ENCODE peak calls at places on chromosomes 7 and 10, in nine cellular contexts. N, D, X, Z, O, Q, R, P and T are unnamed samples.

GRCh38 chr10:74825033-74825370 is 1.4 kb upstream of the KAT6B start:
- DNase-seq in Z (peak), Q (no peak), R (peak), X (no peak), P (peak), D (no peak), O (peak), N (peak), T (peak)

GRCh38 chr10:79982486-79982800 is 33.5 kb upstream of the SFTPD start:
- DNase-seq in O (no peak), Q (no peak), P (no peak), Z (no peak), R (peak), X (no peak), N (no peak), D (no peak), T (no peak)

GRCh38 chr10:110574420-110574819 is 6.9 kb downstream of the SMC3 start:
- DNase-seq in Q (no peak), P (no peak), Z (no peak), R (no peak), X (no peak), D (no peak), N (no peak), O (no peak), T (no peak)

GRCh38 chr7:22060197-22060596 is 114.5 kb upstream of the CDCA7L start:
- DNase-seq in R (no peak), N (no peak), Z (no peak), X (no peak), O (no peak), Q (no peak), P (no peak), D (no peak), T (no peak)

GRCh38 chr10:59907537-59907917 is 1.2 kb upstream of the CCDC6 start:
- DNase-seq in P (no peak), R (no peak), X (no peak), O (no peak), D (no peak), N (peak), Z (no peak), Q (no peak), T (no peak)

GRCh38 chr10:60387531-60387930 is 2.1 kb downstream of the ANK3 start:
- DNase-seq in N (no peak), R (no peak), Z (no peak), Q (no peak), O (no peak), X (no peak), P (no peak), D (no peak), T (no peak)

GRCh38 chr10:128481152-128481551 is 354.9 kb upstream of the MKI67 start:
- DNase-seq in N (no peak), X (no peak), D (no peak), R (no peak), O (no peak), P (no peak), Z (no peak), Q (no peak), T (no peak)

GRCh38 chr10:92972066-92972870 is 88.3 kb upstream of the CYP26C1 start:
- DNase-seq in P (no peak), Q (no peak), N (no peak), X (no peak), Z (no peak), O (no peak), D (no peak), R (peak), T (peak)

GRCh38 chr10:116080553-116080952 is 192.5 kb downstream of the GFRA1 start:
- DNase-seq in Q (no peak), R (peak), N (no peak), Z (no peak), D (no peak), O (no peak), X (no peak), P (no peak), T (no peak)

GRCh38 chr10:73117976-73118743 is 7.9 kb downstream of the NUDT13 start:
- DNase-seq in P (no peak), D (no peak), Z (no peak), O (no peak), X (no peak), N (peak), Q (no peak), R (no peak), T (no peak)

GRCh38 chr7:18610331-18610948 is 114.9 kb downstream of the HDAC9 start:
- DNase-seq in Q (no peak), N (peak), R (no peak), Z (no peak), P (no peak), D (no peak), O (no peak), X (no peak), T (no peak)

GRCh38 chr7:116327751-116328150 is 117.4 kb downstream of the TES start:
- DNase-seq in R (no peak), O (no peak), P (no peak), D (no peak), Q (no peak), Z (no peak), N (no peak), X (no peak), T (no peak)

GRCh38 chr7:112204776-112205347 is 1.3 kb downstream of the DOCK4 start:
- DNase-seq in X (no peak), Q (no peak), N (peak), P (no peak), D (no peak), R (peak), O (no peak), Z (no peak), T (no peak)

GRCh38 chr7:50342616-50343114 is 38.1 kb downstream of the IKZF1 start:
- DNase-seq in R (no peak), P (no peak), Q (no peak), Z (no peak), N (no peak), O (no peak), D (no peak), X (no peak), T (peak)

GRCh38 chr7:122602800-122603199 is 96.1 kb downstream of the RNF133 start:
- DNase-seq in O (no peak), Q (no peak), N (no peak), Z (no peak), R (no peak), P (no peak), X (no peak), D (no peak), T (no peak)

GRCh38 chr10:22552888-22553378 is 161.4 kb downstream of the PIP4K2A start:
- DNase-seq in X (no peak), D (no peak), N (no peak), Z (no peak), O (no peak), R (no peak), P (no peak), Q (no peak), T (no peak)

GRCh38 chr7:151761256-151761655 is 115.7 kb downstream of the PRKAG2 start:
- DNase-seq in X (no peak), P (no peak), O (no peak), N (no peak), Q (no peak), D (no peak), R (no peak), Z (no peak), T (peak)

GRCh38 chr7:140688341-140688740 is 8.2 kb upstream of the NDUFB2 start:
- DNase-seq in D (no peak), O (no peak), Q (no peak), X (no peak), Z (no peak), P (no peak), R (no peak), N (no peak), T (no peak)

GRCh38 chr10:629186-629998 is 60.1 kb downstream of the DIP2C start:
- DNase-seq in Q (no peak), R (no peak), Z (peak), X (no peak), N (no peak), P (no peak), D (no peak), O (no peak), T (no peak)

GRCh38 chr7:1925973-1926907 is 256.2 kb downstream of the ELFN1 start:
- DNase-seq in O (no peak), R (no peak), Q (no peak), N (no peak), P (no peak), D (no peak), Z (no peak), X (no peak), T (no peak)

GRCh38 chr10:95214369-95214768 is 20.3 kb downstream of the ACSM6 start:
- DNase-seq in O (no peak), R (no peak), Q (no peak), D (no peak), N (no peak), P (no peak), Z (no peak), X (no peak), T (no peak)

GRCh38 chr7:137992042-137992737 is 9.7 kb downstream of the CREB3L2 start:
- DNase-seq in D (no peak), N (no peak), P (no peak), O (no peak), Z (no peak), Q (no peak), R (no peak), X (no peak), T (no peak)

GRCh38 chr10:73163096-73163495 is 4.7 kb downstream of the ECD start:
- DNase-seq in O (no peak), D (no peak), N (no peak), R (no peak), P (no peak), Z (no peak), Q (no peak), X (no peak), T (no peak)

GRCh38 chr7:82319674-82320118 is 123.9 kb downstream of the CACNA2D1 start:
- DNase-seq in N (no peak), Q (no peak), D (no peak), X (peak), Z (peak), O (peak), P (no peak), R (no peak), T (peak)

GRCh38 chr7:91836065-91836368 is 44.5 kb downstream of the MTERF1 start:
- DNase-seq in D (no peak), R (no peak), N (no peak), Q (no peak), O (no peak), Z (no peak), X (no peak), P (no peak), T (no peak)

GRCh38 chr7:44581426-44581906 is 565 bp downstream of the TMED4 start:
- DNase-seq in Q (no peak), N (peak), Z (no peak), O (peak), P (no peak), X (no peak), R (no peak), D (no peak), T (peak)

GRCh38 chr10:100510533-100511308 is 8.9 kb downstream of the SEC31B start:
- DNase-seq in P (peak), O (no peak), Z (no peak), X (no peak), D (no peak), Q (no peak), N (peak), R (no peak), T (no peak)

GRCh38 chr10:19762026-19762425 is 54.2 kb upstream of the PLXDC2 start:
- DNase-seq in Z (no peak), Q (no peak), R (no peak), N (no peak), D (no peak), P (no peak), X (no peak), O (no peak), T (no peak)

GRCh38 chr10:89250814-89251416 is 660 bp downstream of the LIPA start:
- DNase-seq in P (no peak), Q (peak), X (no peak), O (no peak), N (no peak), R (peak), D (no peak), Z (no peak), T (no peak)

GRCh38 chr7:26629696-26630095 is 234.7 kb downstream of the SKAP2 start:
- DNase-seq in P (no peak), D (no peak), N (no peak), Q (no peak), X (no peak), R (no peak), O (no peak), Z (no peak), T (no peak)

GRCh38 chr10:27256299-27256698 is 15.7 kb upstream of the ACBD5 start:
- DNase-seq in Q (peak), P (no peak), O (no peak), D (no peak), Z (no peak), N (no peak), R (no peak), X (no peak), T (no peak)

GRCh38 chr7:116851175-116851574 is 11.2 kb upstream of the CAPZA2 start:
- DNase-seq in X (no peak), Q (no peak), R (no peak), P (no peak), O (no peak), N (no peak), D (no peak), Z (no peak), T (no peak)

GRCh38 chr7:43904533-43905208 is 1.7 kb downstream of the URGCP start:
- DNase-seq in X (no peak), N (no peak), R (no peak), Q (no peak), Z (no peak), D (no peak), P (no peak), O (no peak), T (no peak)

GRCh38 chr7:126806614-126807013 is 446.1 kb downstream of the GRM8 start:
- DNase-seq in R (no peak), X (no peak), D (no peak), P (no peak), Q (peak), O (no peak), Z (no peak), N (no peak), T (no peak)

GRCh38 chr10:112361951-112362770 is 11.8 kb upstream of the ACSL5 start:
- DNase-seq in Z (peak), D (no peak), X (peak), Q (no peak), R (no peak), N (no peak), P (no peak), O (peak), T (peak)

GRCh38 chr10:69884686-69885085 is 83.0 kb downstream of the COL13A1 start:
- DNase-seq in D (no peak), O (no peak), Z (no peak), R (no peak), X (no peak), Q (no peak), P (no peak), N (no peak), T (no peak)

GRCh38 chr10:69883256-69883655 is 81.5 kb downstream of the COL13A1 start:
- DNase-seq in Q (no peak), Z (no peak), D (no peak), X (no peak), N (no peak), R (peak), P (no peak), O (no peak), T (peak)

GRCh38 chr10:69885379-69886156 is 83.9 kb downstream of the COL13A1 start:
- DNase-seq in R (peak), N (no peak), D (no peak), Z (no peak), O (no peak), Q (no peak), P (no peak), X (no peak), T (no peak)

GRCh38 chr10:69881202-69881601 is 79.5 kb downstream of the COL13A1 start:
- DNase-seq in Z (no peak), P (no peak), R (no peak), D (no peak), Q (no peak), X (no peak), N (no peak), O (no peak), T (no peak)

GRCh38 chr10:69883680-69884375 is 82.1 kb downstream of the COL13A1 start:
- DNase-seq in Z (no peak), O (no peak), Q (no peak), R (no peak), N (no peak), X (no peak), P (no peak), D (no peak), T (no peak)
- H3K27ac ChIP-seq in Z (no peak), O (no peak), Q (no peak), R (no peak), N (no peak), X (no peak), P (no peak), D (peak), T (no peak)

DNA sequence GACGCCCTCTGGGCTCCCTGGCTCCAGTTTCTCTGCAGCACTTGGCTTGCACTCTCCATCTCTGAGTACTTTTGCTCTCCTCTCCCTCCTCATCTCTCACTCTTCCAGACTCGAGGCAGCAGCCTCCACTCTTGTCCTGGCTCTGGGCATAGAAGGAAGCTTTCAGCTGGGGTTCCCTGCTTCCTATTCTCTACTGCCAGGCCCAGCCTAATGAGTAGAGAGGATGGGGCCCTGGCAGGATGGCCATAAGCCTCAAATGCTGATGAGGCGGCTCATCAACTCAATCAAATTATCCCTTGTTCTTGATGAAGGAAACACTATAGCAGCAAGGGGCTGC is 55.8 kb downstream of the NEURL1 start:
- DNase-seq in P (peak), D (no peak), R (no peak), Z (peak), O (no peak), X (no peak), Q (no peak), N (no peak), T (no peak)
- H3K27ac ChIP-seq in P (no peak), D (no peak), R (no peak), Z (no peak), O (no peak), X (no peak), Q (no peak), N (no peak), T (peak)

DNA sequence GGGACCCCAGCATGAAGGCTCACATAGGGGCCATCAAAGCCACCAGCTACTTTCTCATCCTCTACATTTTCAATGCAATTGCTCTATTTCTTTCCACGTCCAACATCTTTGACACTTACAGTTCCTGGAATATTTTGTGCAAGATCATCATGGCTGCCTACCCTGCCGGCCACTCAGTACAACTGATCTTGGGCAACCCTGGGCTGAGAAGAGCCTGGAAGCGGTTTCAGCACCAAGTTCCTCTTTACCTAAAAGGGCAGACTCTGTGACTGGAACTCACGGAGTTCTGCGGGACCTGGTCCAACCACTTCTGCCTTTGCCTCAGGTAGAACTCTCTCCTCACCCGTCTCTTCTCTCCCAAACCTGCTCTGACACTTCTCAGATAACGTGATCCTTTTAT is 945 bp downstream of the TAS2R40 start:
- DNase-seq in P (no peak), X (peak), N (no peak), O (no peak), D (no peak), Q (no peak), R (no peak), Z (peak), T (no peak)
- H3K27ac ChIP-seq in P (peak), X (no peak), N (no peak), O (no peak), D (no peak), Q (peak), R (no peak), Z (no peak), T (no peak)

DNA sequence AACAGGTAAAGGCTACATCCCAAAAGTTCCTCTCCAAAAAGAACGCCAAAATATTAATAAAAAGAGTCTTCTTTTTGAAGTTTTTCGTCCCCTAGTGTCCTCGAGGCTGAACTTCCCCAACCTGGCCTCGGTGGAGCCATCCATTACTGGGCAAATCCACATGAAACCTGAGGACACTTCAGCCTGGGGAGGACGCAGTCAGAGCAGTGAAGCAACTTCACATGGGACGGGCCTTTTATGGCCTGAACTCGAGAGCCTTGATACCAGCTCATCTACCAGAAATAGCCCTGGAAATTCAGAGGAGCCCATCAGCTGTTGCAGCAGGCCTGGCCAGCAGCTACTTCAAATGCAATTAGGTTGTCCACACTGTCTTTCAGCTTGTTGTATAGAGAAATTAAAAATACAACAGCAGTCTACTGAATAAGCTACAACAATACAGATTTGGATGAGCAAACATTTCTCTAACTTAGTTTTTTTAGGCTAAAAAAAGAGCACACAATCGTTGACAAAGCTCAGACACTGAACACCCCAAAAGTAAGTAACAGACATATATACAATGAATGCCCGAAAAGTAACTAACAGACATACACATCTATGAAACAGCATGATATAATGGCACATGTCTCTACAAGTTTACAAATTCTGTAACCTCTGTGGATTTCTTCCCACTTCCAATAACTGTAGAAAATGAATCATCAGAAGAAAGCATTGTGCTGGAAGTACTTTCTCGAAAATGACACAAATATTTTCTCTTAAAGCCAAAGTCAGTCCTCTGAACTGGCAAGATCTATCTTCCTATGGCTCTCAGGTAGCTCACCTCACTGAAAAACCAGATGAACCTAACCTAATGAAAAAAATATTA is at the start of gene SVIL:
- DNase-seq in D (no peak), N (no peak), R (no peak), O (peak), Z (peak), X (peak), Q (no peak), P (no peak), T (peak)
- H3K27ac ChIP-seq in D (no peak), N (no peak), R (peak), O (peak), Z (peak), X (peak), Q (peak), P (peak), T (peak)

GRCh38 chr10:69075431-69075830 is 12.5 kb upstream of the SRGN start:
- DNase-seq in P (no peak), D (no peak), Q (no peak), Z (no peak), N (no peak), R (no peak), O (no peak), X (no peak), T (no peak)
- H3K27ac ChIP-seq in P (no peak), D (no peak), Q (no peak), Z (no peak), N (no peak), R (no peak), O (no peak), X (no peak), T (no peak)

GRCh38 chr10:125886914-125887512 is 5.9 kb upstream of the DHX32 start:
- DNase-seq in D (no peak), P (no peak), R (no peak), Z (no peak), Q (no peak), N (no peak), O (no peak), X (no peak), T (no peak)
- H3K27ac ChIP-seq in D (no peak), P (no peak), R (no peak), Z (no peak), Q (no peak), N (no peak), O (no peak), X (no peak), T (no peak)

DNA sequence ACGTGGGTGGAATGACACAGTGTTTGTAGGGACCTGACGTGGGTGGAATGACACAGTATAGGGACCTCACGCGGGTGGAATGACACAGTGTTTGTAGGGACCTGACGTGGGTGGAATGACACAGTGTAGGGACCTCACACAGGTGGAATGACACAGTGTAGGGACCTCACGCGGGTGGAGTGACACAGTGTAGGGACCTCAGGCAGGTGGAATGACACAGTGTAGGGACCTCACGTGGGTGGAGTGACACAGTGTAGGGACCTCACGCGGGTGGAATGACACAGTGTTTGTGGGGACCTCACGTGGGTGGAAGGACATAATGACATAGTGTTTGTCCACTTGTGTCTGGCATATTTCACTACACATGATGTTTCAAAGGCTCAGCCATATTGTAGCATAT is 19.3 kb downstream of the PPP2R2D start:
- DNase-seq in Q (no peak), D (no peak), P (no peak), R (no peak), Z (no peak), O (no peak), X (no peak), N (no peak), T (no peak)
- H3K27ac ChIP-seq in Q (no peak), D (no peak), P (no peak), R (no peak), Z (no peak), O (no peak), X (no peak), N (no peak), T (no peak)